ENCODE peak calls at places on chromosomes 3 and 15, in seven cellular contexts. One of them, this sample, is unnamed.

GRCh38 chr3:164794099-164794498 is 284.2 kb downstream of the SI start:
- DNase-seq in IMR-90: no peak
- DNase-seq in mesenchymal stem cell: no peak
- DNase-seq in neuronal stem cell: no peak
- DNase-seq in H9: no peak
- DNase-seq in H1: no peak
- DNase-seq in trophoblast cell: no peak
- DNase-seq in this sample: no peak

GRCh38 chr15:39629906-39630305 is 49.0 kb downstream of the THBS1 start:
- DNase-seq in IMR-90: no peak
- DNase-seq in mesenchymal stem cell: no peak
- DNase-seq in neuronal stem cell: no peak
- DNase-seq in H9: no peak
- DNase-seq in H1: no peak
- DNase-seq in trophoblast cell: no peak
- DNase-seq in this sample: no peak

GRCh38 chr3:143298886-143299535 is 179.4 kb downstream of the CHST2 start:
- DNase-seq in IMR-90: no peak
- DNase-seq in mesenchymal stem cell: no peak
- DNase-seq in neuronal stem cell: no peak
- DNase-seq in H9: no peak
- DNase-seq in H1: no peak
- DNase-seq in trophoblast cell: no peak
- DNase-seq in this sample: no peak

GRCh38 chr3:67998222-67998760 is 343.9 kb upstream of the SUCLG2 start:
- DNase-seq in IMR-90: no peak
- DNase-seq in mesenchymal stem cell: no peak
- DNase-seq in neuronal stem cell: no peak
- DNase-seq in H9: no peak
- DNase-seq in H1: peak
- DNase-seq in trophoblast cell: no peak
- DNase-seq in this sample: no peak

GRCh38 chr3:196941846-196942225 is 492 bp downstream of the NCBP2 start:
- DNase-seq in IMR-90: peak
- DNase-seq in mesenchymal stem cell: no peak
- DNase-seq in neuronal stem cell: no peak
- DNase-seq in H9: no peak
- DNase-seq in H1: no peak
- DNase-seq in trophoblast cell: peak
- DNase-seq in this sample: no peak

GRCh38 chr3:66394261-66395249 is 106.3 kb downstream of the LRIG1 start:
- DNase-seq in IMR-90: peak
- DNase-seq in mesenchymal stem cell: peak
- DNase-seq in neuronal stem cell: no peak
- DNase-seq in H9: no peak
- DNase-seq in H1: no peak
- DNase-seq in trophoblast cell: peak
- DNase-seq in this sample: no peak

GRCh38 chr15:77568960-77569646 is 63.6 kb downstream of the LINGO1 start:
- DNase-seq in IMR-90: peak
- DNase-seq in mesenchymal stem cell: peak
- DNase-seq in neuronal stem cell: no peak
- DNase-seq in H9: no peak
- DNase-seq in H1: no peak
- DNase-seq in trophoblast cell: peak
- DNase-seq in this sample: no peak

GRCh38 chr3:50290116-50290745 is 2.0 kb downstream of the IFRD2 start:
- DNase-seq in IMR-90: no peak
- DNase-seq in mesenchymal stem cell: no peak
- DNase-seq in neuronal stem cell: no peak
- DNase-seq in H9: no peak
- DNase-seq in H1: no peak
- DNase-seq in trophoblast cell: no peak
- DNase-seq in this sample: no peak

GRCh38 chr3:187875868-187876267 is 130.6 kb upstream of the BCL6 start:
- DNase-seq in IMR-90: no peak
- DNase-seq in mesenchymal stem cell: no peak
- DNase-seq in neuronal stem cell: no peak
- DNase-seq in H9: no peak
- DNase-seq in H1: no peak
- DNase-seq in trophoblast cell: no peak
- DNase-seq in this sample: no peak

GRCh38 chr3:191376742-191377141 is 46.4 kb upstream of the UTS2B start:
- DNase-seq in IMR-90: peak
- DNase-seq in mesenchymal stem cell: peak
- DNase-seq in neuronal stem cell: no peak
- DNase-seq in H9: no peak
- DNase-seq in H1: no peak
- DNase-seq in trophoblast cell: no peak
- DNase-seq in this sample: no peak

GRCh38 chr3:128799650-128800049 is 73.7 kb downstream of the RAB7A start:
- DNase-seq in IMR-90: no peak
- DNase-seq in mesenchymal stem cell: no peak
- DNase-seq in neuronal stem cell: no peak
- DNase-seq in H9: no peak
- DNase-seq in H1: no peak
- DNase-seq in trophoblast cell: no peak
- DNase-seq in this sample: no peak

GRCh38 chr3:128800241-128801187 is 74.5 kb downstream of the RAB7A start:
- DNase-seq in IMR-90: no peak
- DNase-seq in mesenchymal stem cell: no peak
- DNase-seq in neuronal stem cell: no peak
- DNase-seq in H9: no peak
- DNase-seq in H1: no peak
- DNase-seq in trophoblast cell: no peak
- DNase-seq in this sample: no peak

GRCh38 chr3:128794067-128794768 is 68.2 kb downstream of the RAB7A start:
- DNase-seq in IMR-90: peak
- DNase-seq in mesenchymal stem cell: peak
- DNase-seq in neuronal stem cell: no peak
- DNase-seq in H9: no peak
- DNase-seq in H1: no peak
- DNase-seq in trophoblast cell: peak
- DNase-seq in this sample: peak

DNA sequence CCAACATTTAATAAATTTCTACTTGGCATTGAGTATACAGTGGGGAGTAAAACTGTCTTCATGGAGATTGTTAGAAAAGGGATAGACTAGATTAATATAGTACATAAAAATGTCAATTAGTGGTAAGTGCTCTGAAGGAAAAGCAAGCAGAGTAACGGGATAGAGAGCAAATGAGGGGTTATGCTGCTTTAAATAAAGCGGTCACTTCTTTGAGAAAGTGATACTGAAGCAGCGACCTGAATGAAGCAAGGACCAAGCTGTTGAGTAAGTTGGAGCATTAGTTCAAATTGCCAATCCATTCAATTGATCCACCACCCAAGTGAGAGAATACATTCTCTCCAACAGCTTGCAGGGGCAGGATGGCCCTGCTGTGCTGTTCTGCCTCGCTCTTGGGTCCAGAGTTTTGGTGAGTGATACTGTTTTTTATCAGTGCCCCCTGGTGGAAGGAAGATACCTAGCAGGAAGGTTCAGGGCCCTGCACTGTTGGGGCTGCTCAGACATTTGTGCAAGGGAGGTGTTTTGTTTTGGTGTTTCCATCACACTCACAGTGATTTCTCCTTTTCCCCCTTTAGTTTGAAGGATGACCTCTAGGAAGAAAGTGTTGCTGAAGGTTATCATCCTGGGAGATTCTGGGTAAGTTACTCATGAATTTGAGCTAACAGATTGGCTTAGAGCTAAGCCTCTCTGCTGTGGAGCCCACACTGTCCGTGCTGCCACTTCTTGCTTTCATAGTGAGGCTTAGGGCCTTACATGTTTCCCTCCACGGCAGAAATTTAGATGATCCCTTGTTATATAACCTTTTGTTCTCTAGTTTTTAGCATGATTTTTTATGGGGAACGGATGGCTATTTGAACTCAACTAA is 69.0 kb downstream of the RAB7A start:
- DNase-seq in IMR-90: peak
- DNase-seq in mesenchymal stem cell: peak
- DNase-seq in neuronal stem cell: peak
- DNase-seq in H9: peak
- DNase-seq in H1: peak
- DNase-seq in trophoblast cell: peak
- DNase-seq in this sample: peak
- H2BK120ac ChIP-seq in IMR-90: no peak
- H2BK120ac ChIP-seq in mesenchymal stem cell: no peak
- H2BK120ac ChIP-seq in neuronal stem cell: no peak
- H2BK120ac ChIP-seq in H9: no peak
- H2BK120ac ChIP-seq in H1: no peak
- H2BK120ac ChIP-seq in trophoblast cell: no peak
- H2BK120ac ChIP-seq in this sample: no peak

GRCh38 chr3:153000325-153000724 is 161.7 kb upstream of the RAP2B start:
- DNase-seq in IMR-90: no peak
- DNase-seq in mesenchymal stem cell: no peak
- DNase-seq in neuronal stem cell: no peak
- DNase-seq in H9: no peak
- DNase-seq in H1: no peak
- DNase-seq in trophoblast cell: no peak
- DNase-seq in this sample: no peak

GRCh38 chr3:152997526-152997925 is 162.6 kb downstream of the P2RY1 start:
- DNase-seq in IMR-90: no peak
- DNase-seq in mesenchymal stem cell: no peak
- DNase-seq in neuronal stem cell: no peak
- DNase-seq in H9: no peak
- DNase-seq in H1: no peak
- DNase-seq in trophoblast cell: no peak
- DNase-seq in this sample: no peak

GRCh38 chr3:152998554-152998953 is 163.5 kb upstream of the RAP2B start:
- DNase-seq in IMR-90: no peak
- DNase-seq in mesenchymal stem cell: no peak
- DNase-seq in neuronal stem cell: no peak
- DNase-seq in H9: no peak
- DNase-seq in H1: no peak
- DNase-seq in trophoblast cell: no peak
- DNase-seq in this sample: no peak

GRCh38 chr3:153003860-153004259 is 158.2 kb upstream of the RAP2B start:
- DNase-seq in IMR-90: no peak
- DNase-seq in mesenchymal stem cell: no peak
- DNase-seq in neuronal stem cell: no peak
- DNase-seq in H9: no peak
- DNase-seq in H1: no peak
- DNase-seq in trophoblast cell: no peak
- DNase-seq in this sample: no peak

DNA sequence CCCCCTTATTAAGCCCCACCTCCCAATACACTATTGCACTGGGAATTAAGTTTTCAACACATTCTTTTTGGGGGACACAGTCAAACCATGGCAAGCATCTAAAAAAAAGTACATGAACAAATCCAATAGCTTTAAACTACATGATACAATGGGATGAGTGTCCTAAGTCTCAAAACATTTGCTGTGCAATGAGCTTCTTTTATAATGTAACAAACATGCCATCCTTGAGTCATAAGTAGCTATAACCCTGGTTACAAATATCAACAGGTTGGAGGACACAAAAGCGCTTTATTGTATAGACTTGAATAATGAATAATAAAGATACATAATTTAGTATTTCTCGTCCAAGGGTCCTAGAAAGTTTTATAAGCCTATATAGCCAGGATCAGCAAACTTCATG is 160.6 kb upstream of the RAP2B start:
- DNase-seq in IMR-90: no peak
- DNase-seq in mesenchymal stem cell: no peak
- DNase-seq in neuronal stem cell: no peak
- DNase-seq in H9: no peak
- DNase-seq in H1: no peak
- DNase-seq in trophoblast cell: no peak
- DNase-seq in this sample: no peak
- H2BK120ac ChIP-seq in IMR-90: no peak
- H2BK120ac ChIP-seq in mesenchymal stem cell: no peak
- H2BK120ac ChIP-seq in neuronal stem cell: no peak
- H2BK120ac ChIP-seq in H9: no peak
- H2BK120ac ChIP-seq in H1: no peak
- H2BK120ac ChIP-seq in trophoblast cell: no peak
- H2BK120ac ChIP-seq in this sample: no peak

DNA sequence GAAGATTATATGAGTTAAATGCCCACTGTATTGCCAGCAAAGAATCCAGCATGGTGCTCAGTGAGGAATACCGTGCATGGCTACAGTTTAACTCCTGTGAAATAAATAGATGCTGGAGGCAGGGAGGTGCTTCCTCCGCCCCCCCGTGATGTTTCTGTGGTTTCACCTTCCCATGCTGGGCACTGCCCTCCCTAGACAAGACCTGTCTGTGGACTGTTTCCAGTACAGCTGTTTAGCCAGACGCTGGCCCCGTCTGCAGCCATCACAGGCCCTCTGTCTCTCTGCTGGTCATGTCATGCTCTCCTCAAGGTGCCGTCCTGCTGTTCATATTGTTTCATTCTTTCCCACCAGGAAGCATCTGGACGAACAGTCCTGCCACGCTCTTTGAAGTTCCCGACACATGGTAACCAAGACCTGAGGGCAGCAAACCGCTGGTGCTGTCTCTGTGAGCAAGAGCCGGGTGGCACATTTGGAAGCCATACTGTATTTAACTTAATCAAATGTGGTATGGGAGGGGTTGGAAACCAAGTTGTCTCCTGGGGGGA is 31.4 kb downstream of the GOLGA8S start:
- DNase-seq in IMR-90: no peak
- DNase-seq in mesenchymal stem cell: no peak
- DNase-seq in neuronal stem cell: no peak
- DNase-seq in H9: no peak
- DNase-seq in H1: no peak
- DNase-seq in trophoblast cell: no peak
- DNase-seq in this sample: no peak
- H2BK120ac ChIP-seq in IMR-90: no peak
- H2BK120ac ChIP-seq in mesenchymal stem cell: no peak
- H2BK120ac ChIP-seq in neuronal stem cell: no peak
- H2BK120ac ChIP-seq in H9: no peak
- H2BK120ac ChIP-seq in H1: no peak
- H2BK120ac ChIP-seq in trophoblast cell: no peak
- H2BK120ac ChIP-seq in this sample: no peak

DNA sequence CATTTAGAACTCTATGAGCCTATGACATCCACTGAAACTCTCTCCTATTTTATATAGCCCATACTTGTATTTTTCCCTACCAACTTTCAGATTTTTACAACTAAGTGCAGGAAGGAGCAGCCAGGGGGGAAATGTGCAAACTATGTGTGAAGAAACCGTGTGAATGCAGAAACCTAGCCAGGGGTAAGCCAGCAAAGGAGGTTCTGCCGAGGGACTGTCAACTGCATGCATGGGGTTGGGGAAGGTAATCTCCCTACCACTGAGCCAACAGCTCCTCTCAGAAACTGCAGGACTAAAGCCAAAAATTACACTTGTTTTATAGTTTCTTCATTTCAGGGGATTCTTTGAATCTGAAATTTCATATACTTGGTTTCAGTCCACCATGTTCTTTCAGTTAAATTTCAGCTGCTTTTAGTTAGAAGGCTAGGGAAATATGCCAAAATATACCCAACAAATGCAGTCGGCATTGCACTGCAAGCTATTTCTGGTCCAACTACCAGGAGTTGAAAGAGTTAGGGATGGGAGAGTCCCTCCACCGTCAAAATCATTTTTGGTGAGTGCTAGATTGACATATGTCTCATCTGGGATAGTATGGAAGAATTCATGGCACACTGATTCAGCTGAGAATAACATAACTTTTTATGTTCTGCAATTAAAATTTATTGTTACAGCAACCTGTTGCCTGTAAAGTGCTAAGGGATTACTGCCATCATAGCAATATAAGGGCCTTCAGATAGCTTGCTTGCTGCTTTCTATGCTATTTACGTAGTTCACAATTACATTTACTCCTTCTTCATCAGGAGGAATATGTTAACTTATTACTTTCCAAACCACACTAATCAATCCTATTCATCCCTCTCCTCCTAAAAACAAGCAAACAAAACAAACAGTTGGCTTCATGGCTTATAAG is 904.2 kb downstream of the ROBO1 start:
- DNase-seq in IMR-90: no peak
- DNase-seq in mesenchymal stem cell: no peak
- DNase-seq in neuronal stem cell: no peak
- DNase-seq in H9: no peak
- DNase-seq in H1: no peak
- DNase-seq in trophoblast cell: no peak
- DNase-seq in this sample: peak
- H2BK120ac ChIP-seq in IMR-90: no peak
- H2BK120ac ChIP-seq in mesenchymal stem cell: no peak
- H2BK120ac ChIP-seq in neuronal stem cell: no peak
- H2BK120ac ChIP-seq in H9: no peak
- H2BK120ac ChIP-seq in H1: no peak
- H2BK120ac ChIP-seq in trophoblast cell: no peak
- H2BK120ac ChIP-seq in this sample: no peak